ENCODE peak calls at places on chromosomes 6 and 20, in five cellular contexts. R is astrocyte of the spinal cord, F is mesothelial cell of epicardium, H is endothelial cell of umbilical vein, Z is AG04449. P is an unnamed sample.

GRCh38 chr6:63795006-63795405 is 159.4 kb downstream of the PHF3 start:
- DNase-seq in R (no peak), F (no peak), H (no peak), Z (no peak), P (no peak)

GRCh38 chr6:33954453-33954852 is 150.7 kb upstream of the MLN start:
- DNase-seq in R (no peak), F (no peak), H (no peak), Z (no peak), P (no peak)

GRCh38 chr6:10237284-10238043 is 177.4 kb downstream of the TFAP2A start:
- DNase-seq in R (peak), F (no peak), H (no peak), Z (no peak), P (no peak)

GRCh38 chr6:85670573-85670972 is 27.9 kb upstream of the SYNCRIP start:
- DNase-seq in R (peak), F (no peak), H (peak), Z (no peak), P (no peak)

GRCh38 chr6:111620168-111620567 is 14.5 kb upstream of the TRAF3IP2 start:
- DNase-seq in R (no peak), F (no peak), H (no peak), Z (no peak), P (no peak)

GRCh38 chr6:53986165-53986720 is 125.0 kb upstream of the MLIP start:
- DNase-seq in R (peak), F (no peak), H (peak), Z (no peak), P (no peak)

GRCh38 chr6:24060982-24061754 is 64.8 kb upstream of the NRSN1 start:
- DNase-seq in R (no peak), F (no peak), H (no peak), Z (no peak), P (no peak)

GRCh38 chr6:99254616-99255550 is 94.6 kb downstream of the FAXC start:
- DNase-seq in R (no peak), F (no peak), H (no peak), Z (no peak), P (no peak)

GRCh38 chr6:167146173-167146572 is 11.6 kb downstream of the GPR31 start:
- DNase-seq in R (no peak), F (no peak), H (no peak), Z (no peak), P (no peak)

GRCh38 chr6:141562801-141563763 is 569.6 kb upstream of the GJE1 start:
- DNase-seq in R (peak), F (peak), H (peak), Z (peak), P (peak)

GRCh38 chr20:1299522-1299921 is 29.4 kb downstream of the SDCBP2 start:
- DNase-seq in R (no peak), F (no peak), H (no peak), Z (no peak), P (no peak)

GRCh38 chr20:19673575-19673974 is 84.5 kb upstream of the RIN2 start:
- DNase-seq in R (no peak), F (no peak), H (no peak), Z (no peak), P (no peak)

GRCh38 chr6:53960311-53960710 is 150.9 kb upstream of the MLIP start:
- DNase-seq in R (peak), F (no peak), H (no peak), Z (no peak), P (no peak)

GRCh38 chr6:111092006-111092405 is 4.7 kb downstream of the SLC16A10 start:
- DNase-seq in R (no peak), F (no peak), H (no peak), Z (no peak), P (no peak)

GRCh38 chr6:119978274-119978889 is 628.8 kb upstream of the MAN1A1 start:
- DNase-seq in R (peak), F (no peak), H (no peak), Z (no peak), P (no peak)

GRCh38 chr6:21594427-21595264 is 1.1 kb downstream of the SOX4 start:
- DNase-seq in R (peak), F (no peak), H (peak), Z (no peak), P (peak)

GRCh38 chr6:147022041-147022440 is 182.2 kb upstream of the STXBP5 start:
- DNase-seq in R (peak), F (no peak), H (no peak), Z (no peak), P (no peak)

GRCh38 chr20:21099653-21100589 is 6.2 kb downstream of the LINC00237 start:
- DNase-seq in R (no peak), F (no peak), H (no peak), Z (no peak), P (peak)

GRCh38 chr6:53828215-53828614 is 33.4 kb downstream of the LRRC1 start:
- DNase-seq in R (no peak), F (no peak), H (no peak), Z (no peak), P (no peak)

GRCh38 chr20:24949756-24950127 is 673 bp downstream of the CST7 start:
- DNase-seq in R (no peak), F (no peak), H (no peak), Z (no peak), P (peak)

GRCh38 chr6:129030231-129030630 is 147.3 kb downstream of the LAMA2 start:
- DNase-seq in R (no peak), F (no peak), H (no peak), Z (no peak), P (no peak)

GRCh38 chr6:3270258-3270657 is 11.5 kb downstream of the PSMG4 start:
- DNase-seq in R (no peak), F (no peak), H (no peak), Z (no peak), P (no peak)

GRCh38 chr6:83231146-83231545 is 38.0 kb downstream of the RWDD2A start:
- DNase-seq in R (peak), F (no peak), H (no peak), Z (peak), P (no peak)

GRCh38 chr6:106149472-106150069 is 63.4 kb downstream of the PRDM1 start:
- DNase-seq in R (no peak), F (no peak), H (no peak), Z (no peak), P (no peak)

GRCh38 chr6:148608211-148608951 is 138.4 kb upstream of the UST start:
- DNase-seq in R (peak), F (no peak), H (peak), Z (no peak), P (no peak)

GRCh38 chr6:20853828-20854227 is 319.6 kb downstream of the CDKAL1 start:
- DNase-seq in R (no peak), F (no peak), H (no peak), Z (no peak), P (no peak)

GRCh38 chr6:153312633-153313032 is 181.6 kb upstream of the RGS17 start:
- DNase-seq in R (peak), F (no peak), H (peak), Z (no peak), P (no peak)

GRCh38 chr20:3377644-3378043 is 29.8 kb downstream of the DNAAF9 start:
- DNase-seq in R (no peak), F (no peak), H (no peak), Z (no peak), P (no peak)

GRCh38 chr20:8805737-8806442 is 263.0 kb upstream of the PLCB4 start:
- DNase-seq in R (no peak), F (no peak), H (no peak), Z (no peak), P (no peak)

GRCh38 chr6:109713097-109713496 is 22.0 kb downstream of the FIG4 start:
- DNase-seq in R (no peak), F (no peak), H (no peak), Z (no peak), P (no peak)

GRCh38 chr6:130000526-130001228 is 17.7 kb upstream of the L3MBTL3 start:
- DNase-seq in R (no peak), F (no peak), H (peak), Z (no peak), P (no peak)

GRCh38 chr6:34189806-34190503 is 44.1 kb upstream of the GRM4 start:
- DNase-seq in R (no peak), F (no peak), H (no peak), Z (no peak), P (no peak)

GRCh38 chr20:45067558-45067957 is 33.4 kb downstream of the KCNS1 start:
- DNase-seq in R (no peak), F (no peak), H (no peak), Z (no peak), P (no peak)

GRCh38 chr20:58010186-58010585 is 218.3 kb downstream of the ANKRD60 start:
- DNase-seq in R (no peak), F (no peak), H (no peak), Z (no peak), P (no peak)

GRCh38 chr20:61766921-61767610 is 298.6 kb downstream of the TAF4 start:
- DNase-seq in R (no peak), F (no peak), H (no peak), Z (no peak), P (no peak)

GRCh38 chr6:106556368-106556960 is 72.8 kb downstream of the RTN4IP1 start:
- DNase-seq in R (peak), F (no peak), H (peak), Z (no peak), P (no peak)

DNA sequence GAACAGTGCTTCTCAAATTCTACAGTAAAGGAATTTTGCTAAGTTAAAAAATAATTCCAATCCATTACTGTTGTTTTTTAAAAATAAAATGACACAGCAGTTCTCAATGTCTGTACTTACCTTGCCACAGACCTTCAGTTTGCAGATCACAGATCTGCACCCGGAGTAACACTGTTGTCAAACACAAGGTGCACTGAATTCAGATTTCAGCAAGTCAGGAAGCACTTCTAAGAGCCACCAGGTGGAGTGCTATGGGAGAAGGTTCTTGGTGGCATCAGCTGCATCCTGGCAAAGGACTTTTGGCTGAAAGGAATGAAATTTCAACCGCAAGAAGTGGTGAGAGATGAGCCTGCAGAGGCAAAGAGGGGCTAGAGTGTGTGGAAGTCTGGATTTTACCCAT is 17.4 kb downstream of the RSPH4A start:
- DNase-seq in R (no peak), F (no peak), H (no peak), Z (no peak), P (no peak)
- TF ChIP-seq CTCF in R (peak), F (no peak), H (peak), Z (no peak), P (no peak)

DNA sequence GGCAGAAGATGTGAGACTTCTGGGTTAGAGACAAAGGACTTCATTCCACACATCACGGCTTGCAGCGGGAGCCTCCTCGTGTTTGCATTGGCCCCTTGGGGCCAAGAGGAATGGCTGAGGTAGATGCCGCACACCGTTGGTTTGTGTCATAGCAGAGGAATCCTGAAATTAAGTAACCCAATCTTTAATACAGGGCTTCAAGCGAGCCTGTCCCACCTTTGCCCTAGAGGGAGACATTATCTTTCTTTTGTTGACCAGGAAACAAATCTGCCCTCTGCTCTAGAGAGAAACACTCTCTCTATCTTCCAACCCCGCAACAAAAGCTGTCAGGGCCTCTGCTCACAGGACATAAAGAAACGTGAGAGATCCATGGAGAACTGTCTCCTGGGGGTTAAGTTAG is 277.6 kb upstream of the ZFP64 start:
- DNase-seq in R (no peak), F (no peak), H (no peak), Z (no peak), P (no peak)
- TF ChIP-seq CTCF in R (no peak), F (no peak), H (no peak), Z (no peak), P (no peak)

DNA sequence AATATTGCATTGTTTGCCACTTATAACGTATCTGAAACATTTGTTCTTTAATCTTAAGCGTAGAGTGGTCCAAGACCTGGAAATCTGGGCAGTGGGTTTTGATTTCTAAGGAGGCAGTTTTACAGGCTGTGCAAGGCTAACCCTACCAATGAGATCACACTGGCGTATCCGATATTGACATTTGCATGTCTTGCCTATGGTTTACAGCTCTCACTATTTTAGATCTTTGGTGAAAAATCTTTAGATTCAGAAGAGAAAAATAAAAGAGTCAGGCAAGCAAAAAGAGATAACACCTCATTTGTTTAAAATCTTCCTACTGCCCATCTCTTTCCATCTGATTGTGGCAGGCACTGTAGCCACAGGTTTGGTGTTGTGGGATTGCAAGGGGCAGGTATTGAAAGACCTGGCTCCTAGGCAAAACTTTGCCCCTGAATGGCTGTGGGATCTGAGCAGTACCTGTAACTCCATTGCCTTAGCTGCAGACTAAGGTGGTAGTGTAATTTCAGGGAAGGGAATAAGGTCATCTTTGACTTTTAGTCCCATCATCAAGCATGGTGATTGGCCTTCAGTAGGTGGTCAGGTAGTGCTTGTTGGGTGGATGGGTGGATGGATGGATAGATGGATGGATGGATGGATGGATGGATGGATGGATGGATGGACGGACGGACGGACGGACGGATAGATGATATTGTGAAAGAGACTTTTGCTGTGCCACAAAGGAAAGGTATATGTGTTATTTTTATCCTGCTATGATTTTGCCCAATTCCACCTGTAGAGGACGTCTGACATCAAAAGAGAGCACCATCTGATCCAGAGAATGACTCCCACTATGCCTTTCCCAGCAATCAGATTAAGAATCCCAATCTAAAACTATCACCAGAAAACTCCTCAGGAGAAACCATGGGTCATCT is 1.9 kb downstream of the TNFAIP3 start:
- DNase-seq in R (no peak), F (no peak), H (no peak), Z (no peak), P (no peak)
- TF ChIP-seq CTCF in R (peak), F (no peak), H (no peak), Z (no peak), P (no peak)

DNA sequence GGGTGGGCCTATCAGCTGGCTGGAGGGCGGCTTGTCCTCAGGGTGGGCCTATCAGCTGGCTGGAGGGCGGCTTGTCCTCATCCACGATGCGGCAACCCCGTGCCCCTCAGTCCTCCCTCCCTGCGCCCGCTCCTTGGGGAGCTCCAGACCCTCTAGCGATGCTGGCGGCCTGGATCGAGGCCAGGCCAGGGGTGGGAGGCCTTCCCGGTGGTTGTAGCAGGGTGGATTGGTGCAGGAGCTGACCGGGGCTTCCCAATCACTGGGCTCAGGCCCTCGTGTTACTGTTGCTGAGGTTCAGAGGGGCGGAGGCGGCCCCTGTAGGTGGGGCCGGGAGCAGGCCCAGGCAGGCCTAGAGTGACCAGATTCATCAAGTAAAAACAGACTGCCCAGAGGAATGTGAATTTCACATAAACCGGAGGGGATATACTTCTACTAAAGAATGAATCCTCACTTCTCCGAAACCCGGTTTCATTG is 8.8 kb downstream of the SLC17A9 start:
- DNase-seq in R (no peak), F (no peak), H (no peak), Z (no peak), P (no peak)
- TF ChIP-seq CTCF in R (no peak), F (no peak), H (no peak), Z (no peak), P (no peak)

GRCh38 chr6:56713285-56713684 is 70.6 kb upstream of the DST start:
- DNase-seq in R (peak), F (no peak), H (peak), Z (no peak), P (no peak)

GRCh38 chr6:56709650-56710049 is 67.0 kb upstream of the DST start:
- DNase-seq in R (no peak), F (no peak), H (no peak), Z (no peak), P (no peak)

GRCh38 chr6:56714273-56714672 is 71.6 kb upstream of the DST start:
- DNase-seq in R (no peak), F (no peak), H (no peak), Z (no peak), P (no peak)

GRCh38 chr6:56708810-56709597 is 66.3 kb upstream of the DST start:
- DNase-seq in R (peak), F (no peak), H (peak), Z (no peak), P (no peak)

GRCh38 chr6:56710967-56711366 is 68.3 kb upstream of the DST start:
- DNase-seq in R (no peak), F (no peak), H (no peak), Z (no peak), P (no peak)
- TF ChIP-seq CTCF in R (peak), F (peak), H (no peak), Z (no peak), P (no peak)

DNA sequence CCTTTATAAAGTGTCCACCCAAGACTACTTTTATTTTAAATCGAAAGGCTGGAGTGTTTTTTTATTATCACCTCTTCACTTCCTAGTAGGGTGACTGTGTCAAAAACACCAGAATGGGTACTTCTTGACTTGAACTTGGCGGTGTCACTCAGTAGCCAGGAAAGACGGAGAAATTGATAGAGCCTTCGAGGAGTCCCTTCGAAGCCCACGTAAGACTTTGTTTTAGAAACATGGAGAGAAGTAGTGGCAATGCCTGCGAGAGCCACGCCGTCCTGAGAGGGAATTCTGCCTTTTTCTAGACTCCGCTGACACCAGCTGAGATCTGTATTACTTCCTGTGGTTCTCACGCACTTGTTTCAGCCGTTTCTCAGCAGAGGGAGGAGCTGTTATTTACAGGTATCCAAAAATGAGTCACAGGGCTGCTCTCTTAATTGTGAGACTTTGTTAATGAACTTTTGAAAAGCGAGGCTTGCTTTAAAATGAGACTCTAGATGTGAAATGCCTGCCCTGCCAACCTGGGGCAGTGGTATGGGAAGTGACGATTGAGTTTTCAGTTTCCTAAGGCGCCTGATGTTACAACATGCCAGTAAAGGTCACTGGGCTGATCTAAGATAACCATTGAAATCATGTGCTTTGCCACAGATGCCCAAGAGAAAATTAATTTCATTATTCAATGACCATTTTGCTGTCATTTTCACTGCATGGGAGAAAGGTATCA is 852 bp downstream of the STX11 start:
- DNase-seq in R (peak), F (no peak), H (peak), Z (no peak), P (peak)
- TF ChIP-seq CTCF in R (no peak), F (no peak), H (no peak), Z (no peak), P (peak)

DNA sequence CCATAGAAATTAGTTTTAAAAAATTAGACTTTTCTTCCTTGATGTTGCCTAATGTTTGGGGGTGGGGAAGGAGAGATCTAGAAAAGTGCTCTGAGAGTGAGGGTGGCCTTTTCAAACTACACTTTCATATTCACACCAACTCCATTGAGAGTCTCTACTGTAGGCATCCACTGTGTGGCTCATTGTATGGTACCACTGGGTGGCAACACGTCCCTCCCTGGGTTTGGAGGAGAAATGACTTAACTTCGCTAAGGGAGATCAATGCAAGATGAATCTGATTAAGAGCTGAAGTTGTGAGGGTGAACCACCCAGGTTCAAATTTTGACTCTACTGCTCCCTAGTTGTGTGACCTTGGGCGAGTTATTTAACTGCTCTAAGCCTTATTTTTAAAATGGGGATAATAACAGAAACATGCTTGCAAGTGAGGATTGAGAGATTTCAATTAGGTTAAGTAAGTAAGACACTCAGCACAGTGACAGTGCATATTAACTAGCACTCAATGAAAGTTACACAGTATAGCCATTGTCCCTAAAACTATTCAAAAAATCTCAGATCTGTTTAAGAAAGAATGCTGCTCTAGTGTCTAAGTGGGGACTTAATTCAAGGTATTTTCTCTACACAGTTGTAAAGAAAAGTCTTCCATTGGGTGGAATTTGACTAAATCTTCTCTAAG is 193.5 kb upstream of the CNR1 start:
- DNase-seq in R (no peak), F (no peak), H (no peak), Z (no peak), P (no peak)
- TF ChIP-seq CTCF in R (no peak), F (no peak), H (no peak), Z (no peak), P (no peak)

GRCh38 chr20:37378420-37378784 is 32.5 kb downstream of the SRC start:
- DNase-seq in R (no peak), F (no peak), H (no peak), Z (no peak), P (no peak)
- TF ChIP-seq CTCF in R (no peak), F (no peak), H (no peak), Z (no peak), P (no peak)

GRCh38 chr6:12047304-12047703 is 35.2 kb downstream of the HIVEP1 start:
- DNase-seq in R (no peak), F (no peak), H (no peak), Z (no peak), P (no peak)
- TF ChIP-seq CTCF in R (no peak), F (no peak), H (no peak), Z (no peak), P (no peak)